ENCODE peak calls at places on chromosomes 2 and 18, in four cellular contexts. V is astrocyte of the spinal cord, Q is brain microvascular endothelial cell, E is aorta. B is an unnamed sample.
A peak's percentile ranks its signal among the peaks of the same experiment; 100 is the strongest.

GRCh38 chr2:3638456-3638810 is 19.6 kb upstream of the ALLC start:
- DNase-seq in V (no peak), Q (no peak), E (no peak), B (peak; percentile 6)

GRCh38 chr2:205386109-205386508 is 296.2 kb upstream of the NRP2 start:
- DNase-seq in E (no peak), Q (no peak), V (peak; percentile 56), B (no peak)

GRCh38 chr18:62324355-62324828 is 718 bp upstream of the TNFRSF11A start:
- DNase-seq in E (no peak), V (no peak), Q (no peak), B (no peak)

GRCh38 chr2:149661844-149662243 is 74.3 kb upstream of the MMADHC start:
- DNase-seq in Q (peak; percentile 75), V (peak; percentile 74), E (no peak), B (no peak)

GRCh38 chr18:74896390-74896991 is 298.8 kb downstream of the ZNF407 start:
- DNase-seq in V (peak; percentile 9), E (no peak), Q (no peak), B (peak; percentile 43)

GRCh38 chr18:69872661-69873060 is 75.0 kb downstream of the CD226 start:
- DNase-seq in V (no peak), Q (no peak), E (no peak), B (no peak)

GRCh38 chr2:20583425-20583881 is 67.4 kb downstream of the HS1BP3 start:
- DNase-seq in Q (no peak), E (peak; percentile 31), V (no peak), B (peak; percentile 19)

GRCh38 chr2:129752686-129753085 is 226.8 kb upstream of the RAB6C start:
- DNase-seq in V (no peak), E (no peak), Q (no peak), B (no peak)

GRCh38 chr2:158530829-158531228 is 74.1 kb downstream of the PKP4 start:
- DNase-seq in Q (no peak), V (no peak), E (no peak), B (no peak)

GRCh38 chr2:24175631-24176030 is 778 bp downstream of the FAM228A start:
- DNase-seq in Q (no peak), V (no peak), E (no peak), B (no peak)

GRCh38 chr2:5695641-5696350 is 3.6 kb downstream of the SOX11 start:
- DNase-seq in V (peak; percentile 72), Q (peak; percentile 27), E (no peak), B (no peak)

B was measured in adrenal gland.